ENCODE peak calls at places on chromosomes 6 and 20, in seven cellular contexts. One of them, this sample, is unnamed.

GRCh38 chr20:19978511-19979210 is 38.5 kb upstream of the NAA20 start:
- DNase-seq in NCI-H460: no peak
- DNase-seq in BE2C: no peak
- DNase-seq in RWPE1: no peak
- DNase-seq in COR-L47: peak
- DNase-seq in NCI-H1105: no peak
- DNase-seq in MM.1S: no peak
- DNase-seq in this sample: no peak

GRCh38 chr6:41937472-41937871 is 4.1 kb downstream of the CCND3 start:
- DNase-seq in COR-L47: no peak
- DNase-seq in BE2C: no peak
- DNase-seq in NCI-H460: no peak
- DNase-seq in RWPE1: no peak
- DNase-seq in NCI-H1105: no peak
- DNase-seq in MM.1S: no peak
- DNase-seq in this sample: no peak

GRCh38 chr20:32333988-32334885 is 23.9 kb upstream of the ASXL1 start:
- DNase-seq in NCI-H460: peak
- DNase-seq in RWPE1: no peak
- DNase-seq in MM.1S: no peak
- DNase-seq in BE2C: no peak
- DNase-seq in NCI-H1105: no peak
- DNase-seq in COR-L47: no peak
- DNase-seq in this sample: no peak

GRCh38 chr6:17622144-17622543 is 22.0 kb downstream of the FAM8A1 start:
- DNase-seq in RWPE1: no peak
- DNase-seq in BE2C: no peak
- DNase-seq in NCI-H460: no peak
- DNase-seq in NCI-H1105: no peak
- DNase-seq in MM.1S: no peak
- DNase-seq in COR-L47: no peak
- DNase-seq in this sample: no peak

GRCh38 chr20:8757146-8757545 is 311.7 kb upstream of the PLCB4 start:
- DNase-seq in MM.1S: peak
- DNase-seq in NCI-H1105: no peak
- DNase-seq in NCI-H460: no peak
- DNase-seq in BE2C: no peak
- DNase-seq in COR-L47: no peak
- DNase-seq in RWPE1: no peak
- DNase-seq in this sample: no peak

GRCh38 chr6:143405381-143406154 is 44.9 kb downstream of the ADAT2 start:
- DNase-seq in BE2C: no peak
- DNase-seq in RWPE1: peak
- DNase-seq in NCI-H1105: no peak
- DNase-seq in MM.1S: no peak
- DNase-seq in NCI-H460: no peak
- DNase-seq in COR-L47: no peak
- DNase-seq in this sample: no peak

GRCh38 chr6:138555294-138555988 is 56.1 kb upstream of the NHSL1 start:
- DNase-seq in NCI-H460: no peak
- DNase-seq in NCI-H1105: no peak
- DNase-seq in MM.1S: no peak
- DNase-seq in BE2C: no peak
- DNase-seq in RWPE1: no peak
- DNase-seq in COR-L47: no peak
- DNase-seq in this sample: no peak

GRCh38 chr6:119269266-119270103 is 80.1 kb downstream of the MAN1A1 start:
- DNase-seq in MM.1S: no peak
- DNase-seq in BE2C: no peak
- DNase-seq in NCI-H460: no peak
- DNase-seq in NCI-H1105: no peak
- DNase-seq in RWPE1: no peak
- DNase-seq in COR-L47: no peak
- DNase-seq in this sample: no peak

GRCh38 chr20:34808583-34808982 is 16.9 kb downstream of the NCOA6 start:
- DNase-seq in BE2C: no peak
- DNase-seq in MM.1S: no peak
- DNase-seq in RWPE1: no peak
- DNase-seq in NCI-H1105: no peak
- DNase-seq in NCI-H460: no peak
- DNase-seq in COR-L47: no peak
- DNase-seq in this sample: no peak

GRCh38 chr6:151141685-151142084 is 98.1 kb upstream of the AKAP12 start:
- DNase-seq in NCI-H460: no peak
- DNase-seq in RWPE1: peak
- DNase-seq in MM.1S: peak
- DNase-seq in COR-L47: no peak
- DNase-seq in BE2C: no peak
- DNase-seq in NCI-H1105: no peak
- DNase-seq in this sample: peak

GRCh38 chr6:134245041-134245440 is 72.9 kb downstream of the SGK1 start:
- DNase-seq in NCI-H1105: no peak
- DNase-seq in NCI-H460: no peak
- DNase-seq in MM.1S: no peak
- DNase-seq in COR-L47: no peak
- DNase-seq in BE2C: no peak
- DNase-seq in RWPE1: no peak
- DNase-seq in this sample: no peak

GRCh38 chr6:168097621-168098430 is 18.8 kb upstream of the FRMD1 start:
- DNase-seq in COR-L47: peak
- DNase-seq in NCI-H1105: no peak
- DNase-seq in RWPE1: no peak
- DNase-seq in NCI-H460: no peak
- DNase-seq in BE2C: no peak
- DNase-seq in MM.1S: no peak
- DNase-seq in this sample: no peak

GRCh38 chr6:42898891-42899361 is 16.9 kb upstream of the PTCRA start:
- DNase-seq in MM.1S: peak
- DNase-seq in NCI-H460: peak
- DNase-seq in RWPE1: peak
- DNase-seq in NCI-H1105: peak
- DNase-seq in COR-L47: peak
- DNase-seq in BE2C: peak
- DNase-seq in this sample: peak

GRCh38 chr6:47721189-47721588 is 22.8 kb downstream of the ADGRF4 start:
- DNase-seq in COR-L47: no peak
- DNase-seq in BE2C: no peak
- DNase-seq in MM.1S: no peak
- DNase-seq in NCI-H1105: no peak
- DNase-seq in RWPE1: no peak
- DNase-seq in NCI-H460: no peak
- DNase-seq in this sample: no peak

GRCh38 chr20:64027981-64028685 is 7.8 kb upstream of the C20orf204 start:
- DNase-seq in RWPE1: no peak
- DNase-seq in MM.1S: no peak
- DNase-seq in COR-L47: no peak
- DNase-seq in NCI-H1105: no peak
- DNase-seq in BE2C: peak
- DNase-seq in NCI-H460: no peak
- DNase-seq in this sample: no peak

GRCh38 chr6:125546827-125547226 is 202.6 kb upstream of the HEY2 start:
- DNase-seq in NCI-H460: no peak
- DNase-seq in NCI-H1105: no peak
- DNase-seq in RWPE1: no peak
- DNase-seq in MM.1S: no peak
- DNase-seq in BE2C: no peak
- DNase-seq in COR-L47: no peak
- DNase-seq in this sample: no peak

GRCh38 chr6:30101939-30102700 is 10.8 kb downstream of the TRIM31 start:
- DNase-seq in MM.1S: peak
- DNase-seq in COR-L47: peak
- DNase-seq in RWPE1: peak
- DNase-seq in BE2C: peak
- DNase-seq in NCI-H460: peak
- DNase-seq in NCI-H1105: no peak
- DNase-seq in this sample: peak

GRCh38 chr20:18988701-18989100 is 175.1 kb downstream of the SCP2D1 start:
- DNase-seq in NCI-H460: no peak
- DNase-seq in NCI-H1105: no peak
- DNase-seq in RWPE1: no peak
- DNase-seq in BE2C: no peak
- DNase-seq in MM.1S: no peak
- DNase-seq in COR-L47: no peak
- DNase-seq in this sample: no peak

GRCh38 chr20:11807070-11807741 is 110.5 kb upstream of the BTBD3 start:
- DNase-seq in BE2C: no peak
- DNase-seq in RWPE1: peak
- DNase-seq in NCI-H1105: no peak
- DNase-seq in NCI-H460: no peak
- DNase-seq in COR-L47: no peak
- DNase-seq in MM.1S: no peak
- DNase-seq in this sample: no peak

GRCh38 chr20:1898496-1899168 is 3.4 kb downstream of the SIRPA start:
- DNase-seq in NCI-H1105: no peak
- DNase-seq in BE2C: no peak
- DNase-seq in COR-L47: no peak
- DNase-seq in NCI-H460: no peak
- DNase-seq in MM.1S: no peak
- DNase-seq in RWPE1: no peak
- DNase-seq in this sample: no peak

GRCh38 chr20:32807706-32808105 is 12.0 kb upstream of the MAPRE1 start:
- DNase-seq in COR-L47: no peak
- DNase-seq in MM.1S: no peak
- DNase-seq in NCI-H1105: no peak
- DNase-seq in BE2C: no peak
- DNase-seq in NCI-H460: no peak
- DNase-seq in RWPE1: no peak
- DNase-seq in this sample: no peak

GRCh38 chr20:51758978-51759544 is 9.1 kb downstream of the ATP9A start:
- DNase-seq in COR-L47: no peak
- DNase-seq in RWPE1: no peak
- DNase-seq in MM.1S: no peak
- DNase-seq in NCI-H1105: no peak
- DNase-seq in NCI-H460: no peak
- DNase-seq in BE2C: no peak
- DNase-seq in this sample: no peak

GRCh38 chr6:154154389-154154967 is 115.4 kb downstream of the OPRM1 start:
- DNase-seq in COR-L47: peak
- DNase-seq in NCI-H460: peak
- DNase-seq in RWPE1: peak
- DNase-seq in NCI-H1105: peak
- DNase-seq in BE2C: peak
- DNase-seq in MM.1S: peak
- DNase-seq in this sample: peak

GRCh38 chr6:9732056-9732455 is 682.8 kb downstream of the TFAP2A start:
- DNase-seq in NCI-H1105: no peak
- DNase-seq in NCI-H460: no peak
- DNase-seq in RWPE1: no peak
- DNase-seq in MM.1S: no peak
- DNase-seq in COR-L47: peak
- DNase-seq in BE2C: no peak
- DNase-seq in this sample: no peak

GRCh38 chr6:155089746-155090145 is 94.6 kb downstream of the TIAM2 start:
- DNase-seq in MM.1S: no peak
- DNase-seq in RWPE1: no peak
- DNase-seq in BE2C: no peak
- DNase-seq in NCI-H460: no peak
- DNase-seq in NCI-H1105: no peak
- DNase-seq in COR-L47: no peak
- DNase-seq in this sample: no peak

GRCh38 chr6:145070791-145071190 is 664.5 kb downstream of the EPM2A start:
- DNase-seq in BE2C: no peak
- DNase-seq in MM.1S: no peak
- DNase-seq in NCI-H460: no peak
- DNase-seq in RWPE1: peak
- DNase-seq in COR-L47: no peak
- DNase-seq in NCI-H1105: no peak
- DNase-seq in this sample: no peak

GRCh38 chr6:146819596-146820320 is 221.0 kb downstream of the ADGB start:
- DNase-seq in NCI-H460: no peak
- DNase-seq in BE2C: no peak
- DNase-seq in COR-L47: no peak
- DNase-seq in MM.1S: no peak
- DNase-seq in NCI-H1105: no peak
- DNase-seq in RWPE1: no peak
- DNase-seq in this sample: no peak

GRCh38 chr6:15247750-15248450 is 2.0 kb downstream of the JARID2 start:
- DNase-seq in COR-L47: peak
- DNase-seq in RWPE1: peak
- DNase-seq in MM.1S: peak
- DNase-seq in BE2C: peak
- DNase-seq in NCI-H460: no peak
- DNase-seq in NCI-H1105: no peak
- DNase-seq in this sample: no peak

GRCh38 chr20:25675161-25675560 is 21.5 kb downstream of the ZNF337 start:
- DNase-seq in MM.1S: no peak
- DNase-seq in BE2C: no peak
- DNase-seq in NCI-H460: no peak
- DNase-seq in NCI-H1105: no peak
- DNase-seq in RWPE1: no peak
- DNase-seq in COR-L47: no peak
- DNase-seq in this sample: no peak

GRCh38 chr6:118800394-118801071 is 93.4 kb upstream of the ASF1A start:
- DNase-seq in NCI-H460: peak
- DNase-seq in MM.1S: peak
- DNase-seq in COR-L47: peak
- DNase-seq in BE2C: peak
- DNase-seq in RWPE1: peak
- DNase-seq in NCI-H1105: peak
- DNase-seq in this sample: peak

GRCh38 chr6:118581489-118581959 is 33.4 kb downstream of the PLN start:
- DNase-seq in MM.1S: no peak
- DNase-seq in BE2C: no peak
- DNase-seq in NCI-H460: no peak
- DNase-seq in NCI-H1105: no peak
- DNase-seq in COR-L47: no peak
- DNase-seq in RWPE1: peak
- DNase-seq in this sample: no peak

GRCh38 chr6:26056583-26057350 is 30.5 kb upstream of the HFE start:
- DNase-seq in RWPE1: no peak
- DNase-seq in MM.1S: peak
- DNase-seq in BE2C: peak
- DNase-seq in NCI-H1105: no peak
- DNase-seq in NCI-H460: peak
- DNase-seq in COR-L47: peak
- DNase-seq in this sample: no peak

GRCh38 chr6:33613146-33613793 is 7.9 kb upstream of the ITPR3 start:
- DNase-seq in MM.1S: no peak
- DNase-seq in COR-L47: no peak
- DNase-seq in BE2C: no peak
- DNase-seq in NCI-H1105: no peak
- DNase-seq in NCI-H460: no peak
- DNase-seq in RWPE1: no peak
- DNase-seq in this sample: no peak